ENCODE peak calls at places on chromosome 19, in eight cellular contexts. E is tibial artery; X is CD8-positive, alpha-beta memory T cell; N is aorta; S is adrenal gland; I is neuronal stem cell; K is spleen; L is effector memory CD4-positive, alpha-beta T cell. Q is an unnamed sample.

GRCh38 chr19:33404506-33404905 is 31.0 kb downstream of the CEBPG start:
- DNase-seq in X (no peak), N (peak; percentile 50), S (peak; percentile 5), L (no peak), E (peak; percentile 18), K (peak; percentile 50), I (no peak), Q (peak; percentile 27)

GRCh38 chr19:29214411-29214810 is 1.5 kb upstream of the UQCRFS1 start:
- DNase-seq in X (no peak), N (no peak), K (no peak), S (no peak), E (no peak), L (no peak), I (no peak), Q (no peak)

GRCh38 chr19:48415395-48415794 is 21.9 kb downstream of the GRIN2D start:
- DNase-seq in N (peak; percentile 93), L (peak; percentile 59), I (no peak), X (peak; percentile 53), E (peak; percentile 75), S (peak; percentile 76), K (peak; percentile 85), Q (peak; percentile 29)

GRCh38 chr19:46602392-46603194 is 1.5 kb downstream of the CALM3 start:
- DNase-seq in E (no peak), N (no peak), I (no peak), X (peak; percentile 12), S (no peak), L (no peak), K (peak; percentile 81), Q (no peak)

GRCh38 chr19:47027586-47028371 is 8.1 kb downstream of the NPAS1 start:
- DNase-seq in N (no peak), X (no peak), S (no peak), K (no peak), I (no peak), E (no peak), L (no peak), Q (no peak)

GRCh38 chr19:12944064-12944674 is 1.5 kb upstream of the RAD23A start:
- DNase-seq in I (no peak), K (no peak), N (no peak), X (no peak), S (no peak), E (no peak), L (no peak), Q (no peak)

GRCh38 chr19:19663292-19664120 is at the start of gene ATP13A1:
- DNase-seq in I (peak; percentile 92), E (peak; percentile 98), N (peak; percentile 98), L (peak; percentile 94), K (peak; percentile 100), S (peak; percentile 97), X (peak; percentile 97), Q (peak; percentile 98)

GRCh38 chr19:58212336-58213074 is 16.2 kb upstream of the ZNF544 start:
- DNase-seq in X (no peak), L (no peak), K (no peak), I (no peak), E (no peak), N (no peak), S (no peak), Q (no peak)

GRCh38 chr19:55543567-55543966 is 1.8 kb downstream of the SBK3 start:
- DNase-seq in S (no peak), X (no peak), N (no peak), I (no peak), K (no peak), E (no peak), L (no peak), Q (no peak)

GRCh38 chr19:46856062-46857022 is 4.5 kb upstream of the ARHGAP35 start:
- DNase-seq in K (peak; percentile 98), I (peak; percentile 81), X (peak; percentile 87), L (peak; percentile 86), S (peak; percentile 97), E (peak; percentile 98), N (peak; percentile 98), Q (peak; percentile 96)

GRCh38 chr19:34263745-34264237 is 9.4 kb downstream of the GARRE1 start:
- DNase-seq in E (no peak), S (no peak), L (no peak), K (no peak), X (no peak), I (no peak), N (no peak), Q (no peak)

GRCh38 chr19:40229484-40229883 is 3.0 kb upstream of the CCNP start:
- DNase-seq in L (no peak), E (no peak), K (no peak), S (no peak), N (no peak), X (no peak), I (no peak), Q (no peak)

GRCh38 chr19:21915411-21915810 is 79.4 kb upstream of the ZNF43 start:
- DNase-seq in E (no peak), K (no peak), X (no peak), I (no peak), L (no peak), S (no peak), N (no peak), Q (no peak)

GRCh38 chr19:3605361-3605760 is 1.3 kb downstream of the TBXA2R start:
- DNase-seq in L (no peak), X (no peak), I (no peak), S (no peak), E (no peak), K (no peak), N (no peak), Q (no peak)

GRCh38 chr19:3604987-3605343 is 1.7 kb downstream of the TBXA2R start:
- DNase-seq in N (no peak), S (no peak), E (no peak), L (no peak), I (no peak), X (peak; percentile 37), K (peak; percentile 84), Q (no peak)

GRCh38 chr19:3606690-3607289 is at the start of gene TBXA2R:
- DNase-seq in E (peak; percentile 88), K (peak; percentile 91), I (no peak), S (peak; percentile 79), L (no peak), X (peak; percentile 32), N (peak; percentile 90), Q (peak; percentile 54)

GRCh38 chr19:3606174-3606689 is 443 bp downstream of the TBXA2R start:
- DNase-seq in S (peak; percentile 62), K (peak; percentile 85), E (no peak), N (peak; percentile 72), L (no peak), X (peak; percentile 19), I (no peak), Q (peak; percentile 51)

GRCh38 chr19:3605770-3606169 is 905 bp downstream of the TBXA2R start:
- DNase-seq in L (no peak), I (no peak), X (no peak), S (no peak), K (no peak), N (no peak), E (no peak), Q (no peak)
- H3K4me3 ChIP-seq in L (peak overlapping the region; percentile 41), I (no peak overlapping the region), X (peak overlapping the region; percentile 21), S (no peak overlapping the region), K (peak overlapping the region; percentile 50), N (peak overlapping the region; percentile 89), E (peak overlapping the region; percentile 88), Q (peak overlapping the region; percentile 76)

GRCh38 chr19:11091343-11092153 is 2.3 kb downstream of the LDLR start:
- DNase-seq in N (peak; percentile 70), L (peak; percentile 74), E (peak; percentile 71), I (no peak), K (no peak), X (peak; percentile 66), S (peak; percentile 80), Q (peak; percentile 77)

GRCh38 chr19:11089254-11090013 is at the start of gene LDLR:
- DNase-seq in L (peak; percentile 66), N (peak; percentile 83), K (peak; percentile 89), X (peak; percentile 70), S (peak; percentile 96), E (peak; percentile 82), I (peak; percentile 86), Q (peak; percentile 87)

GRCh38 chr19:11090264-11091032 is 1.2 kb downstream of the LDLR start:
- DNase-seq in N (peak; percentile 99), X (peak; percentile 96), I (peak; percentile 91), E (peak; percentile 99), S (peak; percentile 99), L (peak; percentile 95), K (peak; percentile 99), Q (peak; percentile 99)

GRCh38 chr19:11088508-11089253 is 582 bp upstream of the LDLR start:
- DNase-seq in E (peak; percentile 58), K (no peak), S (no peak), I (no peak), N (no peak), X (no peak), L (no peak), Q (no peak)

DNA sequence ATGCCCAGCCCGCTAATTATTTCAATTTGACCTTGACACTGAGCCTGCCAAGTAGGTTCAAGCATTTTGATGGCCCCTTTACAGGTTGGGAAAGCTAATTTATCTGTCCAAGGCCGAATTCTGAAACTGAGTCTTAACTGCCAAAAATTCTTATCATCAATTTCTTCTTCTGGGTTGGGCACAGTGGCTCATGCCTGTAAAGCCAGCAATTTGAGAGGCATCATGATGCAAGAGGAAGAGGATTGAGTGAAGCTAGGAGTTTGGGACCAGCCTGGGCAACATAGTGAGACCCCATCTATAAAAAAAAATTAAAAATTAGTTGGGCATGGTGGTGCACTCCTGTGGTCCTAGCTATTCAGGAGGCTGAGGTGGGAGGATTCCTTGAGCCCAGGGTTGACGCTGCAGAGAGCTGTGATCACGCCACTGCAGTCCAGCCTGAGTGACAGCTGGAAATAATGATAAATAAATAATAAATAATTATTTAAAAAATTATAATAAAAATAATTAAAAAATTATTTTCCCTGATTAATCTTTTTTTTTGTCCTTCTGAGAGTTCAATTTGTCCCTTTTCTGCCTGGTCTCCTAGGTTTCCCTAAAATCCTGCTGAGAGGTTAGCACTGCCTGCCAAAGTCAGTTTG is 1.3 kb upstream of the LDLR start:
- DNase-seq in X (no peak), E (no peak), S (peak; percentile 63), K (no peak), L (no peak), I (no peak), N (no peak), Q (no peak)
- H3K4me1 ChIP-seq in X (peaks cover 49% of the 10 kb centered on the region), E (no peaks in the 10 kb centered on the region), S (peaks cover 62% of the 10 kb centered on the region), K (peaks cover 76% of the 10 kb centered on the region), L (peaks cover 32% of the 10 kb centered on the region), I (peaks cover 12% of the 10 kb centered on the region), N (peaks cover 2% of the 10 kb centered on the region), Q (peaks cover 13% of the 10 kb centered on the region)

DNA sequence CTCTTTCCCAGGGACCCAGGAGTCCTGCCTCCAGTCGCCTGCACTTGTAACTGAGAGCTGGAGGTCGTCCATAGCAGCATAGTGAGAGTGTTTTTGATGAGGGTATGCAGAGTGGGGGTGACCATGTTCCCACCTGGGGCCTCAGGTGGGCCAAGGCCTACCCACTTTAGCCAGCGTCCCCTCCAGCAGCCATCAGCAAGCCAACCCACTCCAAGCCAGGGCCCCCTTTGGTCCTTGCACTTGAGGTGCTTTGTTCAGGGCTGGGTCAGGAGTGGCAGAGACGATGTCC is 11.9 kb upstream of the SMG9 start:
- DNase-seq in N (no peak), L (no peak), K (no peak), I (no peak), E (no peak), S (no peak), X (no peak), Q (no peak)
- H3K4me3 ChIP-seq in N (no peak overlapping the region), L (no peak overlapping the region), K (no peak overlapping the region), I (no peak overlapping the region), E (no peak overlapping the region), S (no peak overlapping the region), X (no peak overlapping the region), Q (no peak overlapping the region)

DNA sequence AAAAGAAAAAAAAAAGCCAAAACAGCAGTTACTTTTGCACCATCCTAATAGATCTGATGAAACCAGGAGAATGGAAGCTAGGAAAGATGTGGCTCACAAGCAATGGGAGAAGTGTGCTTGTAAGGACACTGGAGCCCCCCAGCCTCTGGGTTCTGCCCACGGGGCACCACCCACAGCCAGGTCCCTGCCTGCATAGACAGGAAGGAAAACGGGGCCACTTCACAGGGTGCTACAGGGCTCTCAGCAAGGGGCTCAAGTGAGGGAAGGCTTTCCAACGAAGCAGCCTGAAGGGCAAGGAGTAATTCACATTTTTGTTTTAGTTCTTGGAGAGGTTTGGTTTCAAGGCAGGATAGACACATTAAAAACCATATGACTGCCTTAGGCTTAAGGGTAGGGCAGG is 42.7 kb downstream of the BRD4 start:
- DNase-seq in I (no peak), X (no peak), E (no peak), L (no peak), K (peak; percentile 55), N (no peak), S (no peak), Q (no peak)
- H3K4me1 ChIP-seq in I (peaks cover 3% of the 10 kb centered on the region), X (peaks cover 95% of the 10 kb centered on the region), E (no peaks in the 10 kb centered on the region), L (peaks cover 89% of the 10 kb centered on the region), K (peaks cover 100% of the 10 kb centered on the region), N (peaks cover 10% of the 10 kb centered on the region), S (peaks cover 99% of the 10 kb centered on the region), Q (peaks cover 22% of the 10 kb centered on the region)

Q was measured in breast epithelium.